ENCODE peak calls at places on chromosome 12, in ten cellular contexts. G, U, O, V, Y, R, W, Z, A and D are unnamed samples.

GRCh38 chr12:117607778-117608177 is 246.4 kb upstream of the NOS1 start:
- DNase-seq in G (no peak), U (no peak), O (no peak), V (no peak), Y (no peak), R (no peak), W (no peak), Z (no peak), A (no peak), D (no peak)

GRCh38 chr12:45284096-45284901 is 68.4 kb downstream of the ANO6 start:
- DNase-seq in G (peak; percentile 95), U (peak; percentile 48), O (peak; percentile 76), V (no peak), Y (no peak), R (no peak), W (peak; percentile 90), Z (no peak), A (peak; percentile 29), D (no peak)

GRCh38 chr12:42819801-42820200 is 230.3 kb upstream of the PRICKLE1 start:
- DNase-seq in G (no peak), U (no peak), O (no peak), V (no peak), Y (no peak), R (no peak), W (no peak), Z (no peak), A (no peak), D (no peak)

GRCh38 chr12:2634481-2634880 is 160.3 kb upstream of the FKBP4 start:
- DNase-seq in G (no peak), U (no peak), O (peak; percentile 5), V (no peak), Y (no peak), R (no peak), W (peak; percentile 6), Z (no peak), A (no peak), D (no peak)

GRCh38 chr12:49693931-49694439 is 13.2 kb downstream of the FMNL3 start:
- DNase-seq in G (no peak), U (no peak), O (no peak), V (no peak), Y (no peak), R (no peak), W (peak; percentile 41), Z (no peak), A (peak; percentile 31), D (no peak)

GRCh38 chr12:127191124-127191523 is 1075.8 kb upstream of the TMEM132C start:
- DNase-seq in G (peak; percentile 45), U (no peak), O (peak; percentile 38), V (no peak), Y (no peak), R (no peak), W (peak; percentile 80), Z (no peak), A (peak; percentile 93), D (no peak)

GRCh38 chr12:110058875-110059615 is 10.7 kb upstream of the C12orf76 start:
- DNase-seq in G (no peak), U (no peak), O (no peak), V (no peak), Y (no peak), R (no peak), W (no peak), Z (no peak), A (no peak), D (no peak)

GRCh38 chr12:56230449-56231183 is 765 bp downstream of the SLC39A5 start:
- DNase-seq in G (no peak), U (peak; percentile 18), O (no peak), V (no peak), Y (no peak), R (no peak), W (no peak), Z (no peak), A (no peak), D (peak; percentile 34)

GRCh38 chr12:112005419-112006395 is 7.3 kb downstream of the TMEM116 start:
- DNase-seq in G (peak; percentile 34), U (peak; percentile 27), O (no peak), V (no peak), Y (no peak), R (no peak), W (peak; percentile 29), Z (no peak), A (peak; percentile 44), D (no peak)

GRCh38 chr12:110744697-110745264 is 2.1 kb upstream of the PPP1CC start:
- DNase-seq in G (no peak), U (peak; percentile 89), O (no peak), V (no peak), Y (no peak), R (no peak), W (peak; percentile 40), Z (no peak), A (no peak), D (no peak)

GRCh38 chr12:65656156-65656885 is 168.0 kb upstream of the HMGA2 start:
- DNase-seq in G (peak; percentile 43), U (no peak), O (no peak), V (no peak), Y (no peak), R (no peak), W (peak; percentile 47), Z (no peak), A (peak; percentile 67), D (no peak)

GRCh38 chr12:52715416-52715815 is 12.1 kb upstream of the KRT77 start:
- DNase-seq in G (no peak), U (no peak), O (no peak), V (no peak), Y (no peak), R (no peak), W (peak; percentile 10), Z (no peak), A (no peak), D (no peak)

GRCh38 chr12:52147983-52148540 is 43.8 kb downstream of the KRT80 start:
- DNase-seq in G (no peak), U (peak; percentile 57), O (no peak), V (no peak), Y (no peak), R (no peak), W (no peak), Z (no peak), A (no peak), D (no peak)

GRCh38 chr12:4270016-4270669 is 3.4 kb upstream of the CCND2 start:
- DNase-seq in G (no peak), U (no peak), O (no peak), V (no peak), Y (peak; percentile 45), R (peak; percentile 52), W (no peak), Z (no peak), A (no peak), D (no peak)